ENCODE peak calls at places on chromosomes 6 and 20, in seven cellular contexts. R, T, E, M, G, Z and D are unnamed samples.

GRCh38 chr6:137044366-137045220 is at the start of gene IL20RA:
- DNase-seq in R (peak), T (no peak), E (peak), M (no peak), G (no peak), Z (no peak), D (peak)

GRCh38 chr6:39476670-39477069 is 154.2 kb upstream of the KCNK16 start:
- DNase-seq in R (no peak), T (no peak), E (no peak), M (no peak), G (no peak), Z (no peak), D (no peak)

GRCh38 chr20:60057866-60058807 is 99.9 kb downstream of the CDH26 start:
- DNase-seq in R (no peak), T (no peak), E (peak), M (peak), G (no peak), Z (no peak), D (no peak)

GRCh38 chr6:14744212-14744556 is 501.7 kb upstream of the JARID2 start:
- DNase-seq in R (no peak), T (no peak), E (no peak), M (no peak), G (no peak), Z (no peak), D (no peak)

GRCh38 chr20:37534401-37535157 is 6.9 kb upstream of the BLCAP start:
- DNase-seq in R (peak), T (peak), E (peak), M (peak), G (peak), Z (peak), D (no peak)

GRCh38 chr6:99013661-99014458 is 66.1 kb upstream of the FBXL4 start:
- DNase-seq in R (no peak), T (no peak), E (no peak), M (no peak), G (no peak), Z (no peak), D (no peak)

GRCh38 chr6:28758046-28758817 is 165.6 kb downstream of the TRIM27 start:
- DNase-seq in R (no peak), T (peak), E (peak), M (peak), G (peak), Z (no peak), D (peak)

GRCh38 chr20:38260378-38261053 is at the start of gene KIAA1755:
- DNase-seq in R (peak), T (peak), E (peak), M (no peak), G (no peak), Z (no peak), D (no peak)

GRCh38 chr6:152273002-152273401 is 364.2 kb downstream of the SYNE1 start:
- DNase-seq in R (no peak), T (no peak), E (no peak), M (no peak), G (no peak), Z (no peak), D (no peak)

GRCh38 chr20:50372770-50373088 is 137.5 kb upstream of the PTPN1 start:
- DNase-seq in R (no peak), T (peak), E (no peak), M (no peak), G (no peak), Z (no peak), D (no peak)

GRCh38 chr6:13795041-13795748 is 19.2 kb downstream of the MCUR1 start:
- DNase-seq in R (peak), T (peak), E (peak), M (peak), G (peak), Z (peak), D (peak)

GRCh38 chr20:56208121-56208520 is 40.4 kb upstream of the MC3R start:
- DNase-seq in R (no peak), T (no peak), E (no peak), M (no peak), G (no peak), Z (no peak), D (no peak)

GRCh38 chr20:17663486-17663885 is 18.6 kb downstream of the RRBP1 start:
- DNase-seq in R (no peak), T (no peak), E (no peak), M (no peak), G (no peak), Z (no peak), D (no peak)

GRCh38 chr6:28488916-28489365 is 26.7 kb downstream of the GPX6 start:
- DNase-seq in R (peak), T (peak), E (peak), M (peak), G (peak), Z (peak), D (peak)

GRCh38 chr6:112877134-112878100 is 530.3 kb downstream of the RFPL4B start:
- DNase-seq in R (peak), T (no peak), E (no peak), M (no peak), G (no peak), Z (no peak), D (peak)

GRCh38 chr6:17115251-17116089 is 13.6 kb downstream of the STMND1 start:
- DNase-seq in R (no peak), T (peak), E (no peak), M (no peak), G (peak), Z (no peak), D (peak)

GRCh38 chr20:1876975-1877603 is 18.1 kb upstream of the SIRPA start:
- DNase-seq in R (peak), T (no peak), E (no peak), M (peak), G (no peak), Z (no peak), D (peak)

GRCh38 chr20:1377984-1378742 is 14.7 kb downstream of the FKBP1A start:
- DNase-seq in R (no peak), T (peak), E (no peak), M (no peak), G (peak), Z (no peak), D (no peak)

GRCh38 chr6:71289039-71289801 is 609 bp downstream of the OGFRL1 start:
- DNase-seq in R (peak), T (no peak), E (peak), M (no peak), G (no peak), Z (no peak), D (peak)

GRCh38 chr20:1185316-1185741 is 548 bp upstream of the TMEM74B start:
- DNase-seq in R (peak), T (no peak), E (no peak), M (peak), G (no peak), Z (no peak), D (no peak)

GRCh38 chr6:142011156-142011555 is 121.6 kb upstream of the GJE1 start:
- DNase-seq in R (no peak), T (no peak), E (no peak), M (no peak), G (no peak), Z (no peak), D (no peak)

GRCh38 chr6:35602133-35602946 is 86.4 kb downstream of the FKBP5 start:
- DNase-seq in R (peak), T (peak), E (no peak), M (no peak), G (no peak), Z (no peak), D (no peak)

GRCh38 chr6:170208651-170209353 is 82.1 kb downstream of the DLL1 start:
- DNase-seq in R (peak), T (no peak), E (peak), M (no peak), G (no peak), Z (no peak), D (no peak)

GRCh38 chr6:138923561-138923960 is 64.5 kb downstream of the REPS1 start:
- DNase-seq in R (no peak), T (no peak), E (no peak), M (no peak), G (no peak), Z (no peak), D (no peak)

GRCh38 chr6:159830481-159831372 is 30.7 kb downstream of the PNLDC1 start:
- DNase-seq in R (no peak), T (no peak), E (no peak), M (no peak), G (no peak), Z (no peak), D (no peak)

GRCh38 chr6:84027340-84028183 is 6.0 kb upstream of the MRAP2 start:
- DNase-seq in R (peak), T (no peak), E (no peak), M (no peak), G (no peak), Z (no peak), D (no peak)

DNA sequence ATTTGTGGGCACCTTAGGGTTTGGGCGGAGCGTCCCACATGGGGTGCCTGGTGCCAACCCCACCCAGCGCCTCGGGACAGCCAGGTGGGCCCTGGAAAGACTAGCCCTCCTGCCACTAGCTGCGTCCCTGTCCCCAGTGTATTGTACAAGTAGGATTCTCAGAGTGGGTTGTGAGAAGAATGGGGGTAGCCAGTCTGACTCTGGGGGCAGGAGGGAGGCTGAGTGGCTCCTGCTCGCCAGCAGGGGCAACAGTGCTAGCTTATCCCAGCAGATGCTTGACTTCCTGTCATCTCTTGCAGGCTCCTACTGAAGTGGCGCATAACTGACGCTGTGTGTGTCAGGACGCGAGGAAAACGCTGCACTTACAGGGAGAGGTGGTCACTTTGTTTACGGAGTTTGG is 9.3 kb downstream of the PSMA7 start:
- DNase-seq in R (peak), T (no peak), E (no peak), M (no peak), G (no peak), Z (no peak), D (no peak)
- TF ChIP-seq JUND in R (no peak), T (no peak), E (no peak), M (no peak), G (no peak), Z (no peak), D (no peak)

GRCh38 chr20:57593134-57593886 is 26.9 kb downstream of the ZBP1 start:
- DNase-seq in R (no peak), T (no peak), E (no peak), M (peak), G (no peak), Z (no peak), D (no peak)

GRCh38 chr20:57590485-57591288 is 29.5 kb downstream of the ZBP1 start:
- DNase-seq in R (no peak), T (no peak), E (no peak), M (no peak), G (no peak), Z (no peak), D (no peak)

GRCh38 chr20:57594092-57594911 is 25.9 kb downstream of the ZBP1 start:
- DNase-seq in R (peak), T (peak), E (peak), M (peak), G (peak), Z (no peak), D (peak)

GRCh38 chr20:57591289-57592229 is 28.7 kb downstream of the ZBP1 start:
- DNase-seq in R (no peak), T (no peak), E (no peak), M (no peak), G (no peak), Z (no peak), D (no peak)

DNA sequence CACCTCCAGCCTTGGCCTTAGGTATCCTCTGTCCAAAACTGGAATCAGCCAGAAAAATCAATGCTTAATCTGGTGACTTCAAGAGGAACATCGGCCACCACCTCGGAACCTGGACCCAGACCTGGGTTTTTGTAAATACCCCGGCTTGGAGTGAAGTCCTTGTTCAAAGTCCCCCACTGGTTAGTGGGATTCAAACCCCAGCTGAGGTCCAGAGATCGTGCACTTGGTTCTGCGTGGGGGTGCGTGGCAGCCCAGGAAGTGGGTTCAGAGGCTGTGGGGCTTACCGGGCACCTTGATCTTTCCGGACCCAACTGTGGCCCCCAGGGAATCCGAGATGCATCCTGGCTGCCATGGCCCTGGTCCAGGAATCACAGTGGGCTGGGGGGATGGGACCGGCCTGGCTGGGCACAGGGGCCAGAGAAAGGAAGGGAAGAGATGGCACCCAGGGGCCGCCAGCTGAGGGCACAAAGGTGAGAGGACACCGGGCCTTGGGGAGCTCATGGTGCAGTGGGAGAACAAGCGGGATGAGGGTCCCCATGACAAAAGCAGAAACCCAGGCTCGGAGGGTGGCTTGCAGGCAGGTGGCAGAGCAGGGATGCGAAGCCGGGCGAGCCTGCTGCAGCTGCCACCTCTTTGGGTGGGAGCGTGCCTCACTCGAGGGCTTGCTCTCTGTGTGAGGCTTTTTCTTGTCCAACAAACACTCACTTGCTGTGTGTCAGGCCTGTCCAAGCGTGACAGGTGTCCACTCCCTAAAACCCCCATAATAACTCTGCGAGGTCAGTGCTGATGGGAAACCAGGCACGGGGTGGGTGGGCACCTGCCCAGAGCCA is 27.7 kb downstream of the ZBP1 start:
- DNase-seq in R (no peak), T (no peak), E (no peak), M (no peak), G (no peak), Z (no peak), D (no peak)
- TF ChIP-seq JUND in R (no peak), T (no peak), E (no peak), M (no peak), G (no peak), Z (no peak), D (no peak)

DNA sequence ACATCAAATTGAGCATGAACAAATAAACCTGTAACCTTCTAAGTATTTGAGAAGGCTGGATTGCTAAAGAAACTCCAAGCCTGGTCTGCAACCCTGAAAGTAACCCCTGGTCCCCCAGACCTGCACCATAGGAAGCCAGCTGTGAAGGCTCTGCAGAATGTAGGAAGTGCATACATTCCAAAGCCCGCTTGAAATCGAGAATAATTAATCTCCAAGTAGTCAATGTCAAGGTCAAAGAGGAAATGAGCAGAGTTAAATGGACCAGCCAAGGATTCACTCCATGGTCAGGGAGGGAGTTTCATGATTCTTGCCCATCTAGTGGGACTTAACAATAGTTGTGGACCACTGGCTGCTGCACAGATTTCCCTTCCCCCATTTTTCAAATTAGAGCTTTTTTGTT is 107.6 kb upstream of the RNF24 start:
- DNase-seq in R (no peak), T (no peak), E (no peak), M (no peak), G (no peak), Z (no peak), D (no peak)
- TF ChIP-seq JUND in R (no peak), T (no peak), E (no peak), M (no peak), G (no peak), Z (no peak), D (no peak)

GRCh38 chr6:24394777-24395437 is 7.8 kb upstream of the MRS2 start:
- DNase-seq in R (no peak), T (no peak), E (no peak), M (no peak), G (no peak), Z (no peak), D (no peak)
- TF ChIP-seq JUND in R (no peak), T (no peak), E (no peak), M (no peak), G (no peak), Z (no peak), D (no peak)

GRCh38 chr6:42041131-42042055 is 8.9 kb upstream of the TAF8 start:
- DNase-seq in R (no peak), T (no peak), E (no peak), M (peak), G (no peak), Z (no peak), D (no peak)
- TF ChIP-seq JUND in R (no peak), T (no peak), E (no peak), M (no peak), G (no peak), Z (no peak), D (no peak)

DNA sequence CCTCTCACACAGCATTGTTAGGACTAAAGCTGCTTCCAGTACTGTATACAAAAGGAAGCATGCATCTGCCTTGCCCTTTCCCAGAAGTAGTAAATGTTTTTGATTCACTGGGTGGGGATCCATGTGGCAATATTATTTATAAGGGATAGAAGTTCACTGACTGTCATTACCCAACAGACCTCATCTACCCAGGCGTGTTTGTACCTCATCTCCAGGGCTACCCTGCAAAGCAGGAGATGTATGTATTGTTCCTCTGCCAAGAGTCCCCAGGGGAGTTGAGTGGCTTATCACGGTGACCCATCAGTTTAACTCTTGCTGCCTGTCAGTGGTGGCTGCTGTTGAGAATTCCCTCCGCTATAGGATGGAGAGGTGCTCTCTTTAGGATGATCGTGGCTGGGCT is 42.5 kb downstream of the SLC24A3 start:
- DNase-seq in R (no peak), T (no peak), E (no peak), M (no peak), G (no peak), Z (no peak), D (peak)
- TF ChIP-seq JUND in R (no peak), T (no peak), E (no peak), M (no peak), G (no peak), Z (no peak), D (no peak)

DNA sequence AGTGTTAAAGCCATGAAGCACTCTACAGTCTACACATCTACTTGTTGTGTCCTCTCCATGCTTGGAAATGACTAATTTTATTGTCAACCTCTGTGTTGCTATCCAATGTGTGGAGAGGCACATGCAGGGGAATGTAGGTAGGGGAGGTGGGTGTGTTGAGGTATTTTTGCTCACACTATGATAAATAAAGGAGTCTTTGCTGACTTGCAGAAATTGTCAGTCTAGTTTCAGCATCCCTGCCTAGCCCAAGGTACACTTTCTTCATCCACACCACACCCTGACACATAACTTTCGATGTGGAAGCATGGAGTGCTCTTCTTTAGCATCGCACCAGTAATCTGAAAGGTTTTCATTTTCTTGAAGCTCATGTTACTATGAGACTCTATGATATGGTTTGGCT is 264.0 kb downstream of the TRDN start:
- DNase-seq in R (no peak), T (no peak), E (no peak), M (no peak), G (no peak), Z (no peak), D (no peak)
- TF ChIP-seq JUND in R (no peak), T (no peak), E (no peak), M (no peak), G (no peak), Z (no peak), D (no peak)

GRCh38 chr20:48657426-48658197 is 170.2 kb downstream of the PREX1 start:
- DNase-seq in R (peak), T (peak), E (peak), M (peak), G (peak), Z (peak), D (peak)
- TF ChIP-seq JUND in R (no peak), T (no peak), E (no peak), M (no peak), G (no peak), Z (no peak), D (no peak)

DNA sequence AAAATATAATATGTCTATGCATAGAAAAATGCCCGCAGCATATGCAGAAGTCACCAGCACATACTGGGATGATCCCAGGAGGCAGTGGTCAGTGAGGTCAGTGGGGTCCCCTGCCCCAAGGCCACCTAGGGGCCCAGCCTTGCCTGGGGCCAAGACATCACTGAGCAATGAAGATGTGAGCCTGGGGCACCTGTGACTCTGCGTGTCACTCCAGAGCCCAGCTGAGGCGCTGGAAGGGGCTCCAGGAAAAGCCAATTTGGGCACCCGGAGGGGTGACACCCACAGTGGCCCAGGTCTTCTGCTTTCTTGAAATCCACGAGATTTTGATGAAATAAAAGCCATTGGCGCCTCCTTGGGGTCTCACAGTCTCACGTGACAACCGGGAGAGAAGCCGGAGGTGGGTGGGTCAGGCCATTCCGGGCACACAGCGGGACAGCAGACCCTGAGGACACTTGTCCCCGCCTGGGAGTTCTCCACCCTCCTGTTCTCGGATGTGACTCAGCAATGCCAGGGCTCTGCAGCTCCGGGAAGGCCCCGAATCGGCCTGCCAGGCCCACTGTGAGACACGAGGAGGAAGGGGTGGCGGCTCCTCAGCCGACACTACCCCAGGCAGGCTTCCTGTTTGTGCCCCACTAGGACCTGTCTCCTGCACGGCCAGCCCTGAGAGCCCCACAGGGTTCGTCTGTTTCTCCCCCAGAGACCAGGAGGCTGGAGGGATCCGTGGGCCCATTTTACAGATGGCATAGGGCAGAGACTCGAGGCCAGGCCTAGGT is 24.4 kb upstream of the SLCO4A1 start:
- DNase-seq in R (no peak), T (peak), E (no peak), M (no peak), G (no peak), Z (no peak), D (no peak)
- TF ChIP-seq JUND in R (no peak), T (no peak), E (no peak), M (no peak), G (no peak), Z (no peak), D (no peak)

GRCh38 chr6:108866798-108867197 is 18.6 kb downstream of the ARMC2 start:
- DNase-seq in R (no peak), T (no peak), E (no peak), M (no peak), G (no peak), Z (no peak), D (no peak)
- TF ChIP-seq JUND in R (no peak), T (no peak), E (no peak), M (no peak), G (no peak), Z (no peak), D (no peak)